ENCODE peak calls at places on chromosome 10, in six cellular contexts. P, M, R, Y, X and J are unnamed samples.
A peak's percentile ranks its signal among the peaks of the same experiment; 100 is the strongest.

GRCh38 chr10:106551501-106551900 is 613.0 kb downstream of the SORCS1 start:
- DNase-seq in X (no peak), M (no peak), P (no peak), R (no peak), Y (no peak), J (no peak)

GRCh38 chr10:129848084-129848483 is 116.0 kb downstream of the EBF3 start:
- DNase-seq in P (no peak), Y (no peak), R (no peak), M (no peak), X (no peak), J (no peak)

GRCh38 chr10:78214931-78215330 is 181.3 kb downstream of the RPS24 start:
- DNase-seq in R (no peak), M (no peak), Y (no peak), X (no peak), P (no peak), J (no peak)

GRCh38 chr10:98242823-98243222 is 25.2 kb downstream of the LOXL4 start:
- DNase-seq in X (peak; percentile 20), P (no peak), R (peak; percentile 45), M (no peak), Y (no peak), J (peak; percentile 20)

GRCh38 chr10:67612577-67613537 is 83.1 kb downstream of the CTNNA3 start:
- DNase-seq in M (no peak), P (no peak), Y (no peak), X (no peak), R (no peak), J (no peak)

GRCh38 chr10:92110039-92110794 is 180.7 kb downstream of the CPEB3 start:
- DNase-seq in Y (no peak), R (no peak), M (no peak), P (peak; percentile 76), X (no peak), J (no peak)

GRCh38 chr10:77531441-77532001 is 106.1 kb downstream of the KCNMA1 start:
- DNase-seq in R (no peak), Y (peak; percentile 33), X (no peak), P (peak; percentile 68), M (peak; percentile 83), J (no peak)

GRCh38 chr10:75982611-75983369 is 551.4 kb downstream of the LRMDA start:
- DNase-seq in M (no peak), Y (no peak), X (no peak), R (no peak), P (no peak), J (no peak)

GRCh38 chr10:62724465-62724864 is 80.1 kb upstream of the ADO start:
- DNase-seq in M (no peak), R (no peak), P (no peak), Y (peak; percentile 25), X (no peak), J (peak; percentile 15)

GRCh38 chr10:90621577-90621976 is 236.3 kb downstream of the HTR7 start:
- DNase-seq in P (no peak), X (no peak), M (no peak), R (no peak), Y (peak; percentile 64), J (no peak)

GRCh38 chr10:123687758-123688157 is 21.6 kb downstream of the GPR26 start:
- DNase-seq in M (no peak), X (no peak), Y (peak; percentile 51), R (no peak), P (no peak), J (no peak)

GRCh38 chr10:117370205-117370604 is 5.0 kb downstream of the PDZD8 start:
- DNase-seq in M (no peak), P (no peak), X (no peak), Y (no peak), R (peak; percentile 30), J (no peak)

GRCh38 chr10:27503498-27504006 is 552 bp upstream of the RAB18 start:
- DNase-seq in M (no peak), X (no peak), Y (no peak), R (no peak), P (no peak), J (no peak)

GRCh38 chr10:28087675-28088351 is 88.9 kb upstream of the ODAD2 start:
- DNase-seq in R (no peak), M (no peak), X (no peak), Y (no peak), P (no peak), J (no peak)

GRCh38 chr10:110420401-110421193 is 77.1 kb upstream of the DUSP5 start:
- DNase-seq in M (no peak), R (no peak), P (no peak), X (no peak), Y (no peak), J (no peak)

GRCh38 chr10:69829792-69830191 is 28.1 kb downstream of the COL13A1 start:
- DNase-seq in Y (no peak), R (no peak), M (no peak), P (no peak), X (no peak), J (no peak)

GRCh38 chr10:50937230-50937907 is 51.9 kb upstream of the A1CF start:
- DNase-seq in X (peak; percentile 14), Y (peak; percentile 32), R (no peak), M (no peak), P (no peak), J (no peak)

GRCh38 chr10:2279666-2280065 is 542.3 kb upstream of the ADARB2 start:
- DNase-seq in Y (no peak), R (no peak), M (no peak), P (no peak), X (no peak), J (no peak)

GRCh38 chr10:14774214-14774580 is 500 bp downstream of the FAM107B start:
- DNase-seq in R (no peak), M (no peak), P (no peak), X (no peak), Y (no peak), J (no peak)

GRCh38 chr10:45000764-45001381 is at the start of gene ZNF22:
- DNase-seq in X (peak; percentile 52), P (peak; percentile 51), Y (peak; percentile 84), M (no peak), R (peak; percentile 88), J (peak; percentile 85)

GRCh38 chr10:33122014-33122788 is 164.2 kb upstream of the ITGB1 start:
- DNase-seq in X (no peak), M (no peak), Y (no peak), R (no peak), P (no peak), J (no peak)

GRCh38 chr10:20276127-20276979 is 460.1 kb downstream of the PLXDC2 start:
- DNase-seq in M (no peak), X (no peak), P (peak; percentile 47), R (no peak), Y (no peak), J (no peak)

GRCh38 chr10:57338823-57339558 is 928.7 kb downstream of the IPMK start:
- DNase-seq in R (peak; percentile 20), X (no peak), P (peak; percentile 10), M (no peak), Y (peak; percentile 58), J (peak; percentile 58)

GRCh38 chr10:43230101-43230908 is 36.6 kb downstream of the RASGEF1A start:
- DNase-seq in X (no peak), R (no peak), M (peak; percentile 40), Y (peak; percentile 57), P (no peak), J (no peak)

GRCh38 chr10:101285519-101286070 is 56.3 kb upstream of the LBX1 start:
- DNase-seq in X (peak; percentile 95), R (no peak), Y (peak; percentile 82), M (no peak), P (peak; percentile 83), J (no peak)

GRCh38 chr10:92750788-92751533 is 61.2 kb downstream of the HHEX start:
- DNase-seq in Y (no peak), M (no peak), R (no peak), X (no peak), P (no peak), J (no peak)

GRCh38 chr10:88256013-88256680 is 327.0 kb downstream of the RNLS start:
- DNase-seq in Y (no peak), X (peak; percentile 10), P (no peak), R (no peak), M (no peak), J (no peak)

GRCh38 chr10:125692932-125693847 is 10.2 kb upstream of the TEX36 start:
- DNase-seq in X (no peak), P (no peak), M (no peak), R (no peak), Y (peak; percentile 37), J (no peak)

GRCh38 chr10:78331391-78331922 is 297.8 kb downstream of the RPS24 start:
- DNase-seq in Y (no peak), R (no peak), X (no peak), P (no peak), M (no peak), J (no peak)

GRCh38 chr10:42977032-42977416 is 99.8 kb upstream of the RET start:
- DNase-seq in M (no peak), R (no peak), P (no peak), X (no peak), Y (no peak), J (no peak)

GRCh38 chr10:119940487-119940886 is 48.0 kb downstream of the SEC23IP start:
- DNase-seq in M (no peak), P (no peak), X (no peak), R (no peak), Y (no peak), J (no peak)

GRCh38 chr10:15609291-15609690 is 110.4 kb downstream of the ITGA8 start:
- DNase-seq in X (no peak), M (no peak), P (no peak), Y (no peak), R (no peak), J (no peak)

GRCh38 chr10:14205246-14205645 is 125.5 kb downstream of the FRMD4A start:
- DNase-seq in Y (no peak), M (no peak), R (no peak), X (no peak), P (no peak), J (no peak)

GRCh38 chr10:103982639-103983038 is 15.7 kb downstream of the SLK start:
- DNase-seq in X (no peak), P (no peak), Y (peak; percentile 36), R (peak; percentile 6), M (no peak), J (peak; percentile 14)

GRCh38 chr10:33484787-33485186 is 150.3 kb upstream of the NRP1 start:
- DNase-seq in R (no peak), P (no peak), Y (no peak), M (no peak), X (no peak), J (no peak)

GRCh38 chr10:96272256-96272985 is 1.1 kb upstream of the BLNK start:
- DNase-seq in Y (no peak), M (no peak), R (no peak), X (no peak), P (no peak), J (no peak)